ENCODE peak calls at places on chromosomes 11 and 22, in four cellular contexts. One of them, this sample, is unnamed.

GRCh38 chr11:84313830-84314359 is 1027.7 kb upstream of the CCDC90B start:
- DNase-seq in HepG2: no peak
- DNase-seq in H1: no peak
- DNase-seq in GM12878: no peak
- DNase-seq in this sample: no peak

GRCh38 chr11:27698872-27699241 is 1.4 kb downstream of the BDNF start:
- DNase-seq in H1: peak; percentile 83
- DNase-seq in HepG2: peak; percentile 43
- DNase-seq in GM12878: peak; percentile 23
- DNase-seq in this sample: peak; percentile 82

GRCh38 chr11:976431-977160 is 50.9 kb downstream of the AP2A2 start:
- DNase-seq in H1: no peak
- DNase-seq in HepG2: no peak
- DNase-seq in GM12878: no peak
- DNase-seq in this sample: no peak

GRCh38 chr11:69155302-69156198 is at the start of gene SMIM38:
- DNase-seq in GM12878: peak; percentile 47
- DNase-seq in H1: no peak
- DNase-seq in HepG2: no peak
- DNase-seq in this sample: no peak

GRCh38 chr22:28988455-28988854 is 73.2 kb downstream of the C22orf31 start:
- DNase-seq in HepG2: no peak
- DNase-seq in GM12878: no peak
- DNase-seq in H1: no peak
- DNase-seq in this sample: no peak

GRCh38 chr11:11849127-11849746 is 7.5 kb downstream of the USP47 start:
- DNase-seq in HepG2: peak; percentile 60
- DNase-seq in H1: no peak
- DNase-seq in GM12878: peak; percentile 38
- DNase-seq in this sample: peak; percentile 45

GRCh38 chr11:2444301-2445106 is at the start of the genes KCNQ1 and TRPM5:
- DNase-seq in GM12878: no peak
- DNase-seq in H1: no peak
- DNase-seq in HepG2: no peak
- DNase-seq in this sample: peak; percentile 83

GRCh38 chr11:16820324-16821092 is 82.1 kb downstream of the C11orf58 start:
- DNase-seq in HepG2: peak; percentile 62
- DNase-seq in H1: peak; percentile 91
- DNase-seq in GM12878: peak; percentile 42
- DNase-seq in this sample: peak; percentile 78

GRCh38 chr11:119381186-119381988 is at the start of gene USP2:
- DNase-seq in GM12878: peak; percentile 48
- DNase-seq in HepG2: peak; percentile 93
- DNase-seq in H1: no peak
- DNase-seq in this sample: peak; percentile 96

GRCh38 chr22:49544286-49544685 is 283.4 kb downstream of the BRD1 start:
- DNase-seq in GM12878: no peak
- DNase-seq in H1: no peak
- DNase-seq in HepG2: no peak
- DNase-seq in this sample: no peak

GRCh38 chr11:64644348-64645242 is 53.6 kb downstream of the SLC22A12 start:
- DNase-seq in HepG2: no peak
- DNase-seq in H1: no peak
- DNase-seq in GM12878: no peak
- DNase-seq in this sample: peak; percentile 57

GRCh38 chr11:8231979-8232378 is 31.7 kb downstream of the LMO1 start:
- DNase-seq in HepG2: no peak
- DNase-seq in H1: no peak
- DNase-seq in GM12878: no peak
- DNase-seq in this sample: no peak

GRCh38 chr11:3083321-3083720 is 26.1 kb upstream of the CARS1 start:
- DNase-seq in H1: no peak
- DNase-seq in GM12878: no peak
- DNase-seq in HepG2: no peak
- DNase-seq in this sample: no peak

GRCh38 chr11:61052182-61052972 is 49.9 kb upstream of the CD5 start:
- DNase-seq in H1: no peak
- DNase-seq in GM12878: no peak
- DNase-seq in HepG2: no peak
- DNase-seq in this sample: no peak

GRCh38 chr11:75031771-75032549 is 43.2 kb downstream of the NEU3 start:
- DNase-seq in HepG2: peak; percentile 65
- DNase-seq in H1: peak; percentile 39
- DNase-seq in GM12878: no peak
- DNase-seq in this sample: peak; percentile 79

GRCh38 chr11:35529971-35530495 is 4.6 kb upstream of the PAMR1 start:
- DNase-seq in HepG2: no peak
- DNase-seq in H1: no peak
- DNase-seq in GM12878: no peak
- DNase-seq in this sample: no peak

GRCh38 chr22:24937114-24937513 is 9.4 kb downstream of the LHFPL7 start:
- DNase-seq in HepG2: peak; percentile 24
- DNase-seq in GM12878: no peak
- DNase-seq in H1: no peak
- DNase-seq in this sample: peak; percentile 57

GRCh38 chr11:34343686-34344085 is 14.1 kb downstream of the ABTB2 start:
- DNase-seq in H1: no peak
- DNase-seq in HepG2: no peak
- DNase-seq in GM12878: no peak
- DNase-seq in this sample: no peak

DNA sequence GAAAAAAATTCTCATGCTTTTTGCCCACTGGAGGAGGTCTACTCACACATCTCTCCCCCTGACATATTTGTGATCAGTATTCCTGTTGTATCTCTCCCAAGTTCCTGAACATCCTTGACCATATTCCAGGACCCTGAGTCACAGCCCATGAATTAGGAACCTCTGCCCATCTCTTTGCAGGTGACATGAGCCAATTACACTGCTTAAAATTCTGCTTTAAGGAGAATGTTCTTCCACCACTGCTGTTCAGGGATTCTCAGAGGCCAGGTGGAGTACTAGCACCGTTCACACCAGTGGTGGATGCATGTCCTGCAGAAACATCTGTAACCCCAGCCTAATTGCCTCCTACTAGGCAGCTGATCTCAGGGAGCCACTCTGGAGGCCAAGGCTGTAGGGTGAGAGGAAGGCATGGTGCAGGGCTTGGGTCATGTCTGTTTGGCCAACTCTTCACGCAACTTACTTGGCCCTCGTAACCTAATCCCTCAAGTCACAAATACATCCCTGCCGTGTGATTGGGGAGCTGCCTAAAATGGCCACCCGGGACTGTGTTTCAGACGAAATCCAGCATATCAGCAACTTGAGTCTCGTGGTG is 104.8 kb downstream of the GGTLC2 start:
- DNase-seq in GM12878: no peak
- DNase-seq in H1: no peak
- DNase-seq in HepG2: no peak
- DNase-seq in this sample: no peak
- TF ChIP-seq SUZ12 in GM12878: no peak
- TF ChIP-seq SUZ12 in H1: no peak
- TF ChIP-seq SUZ12 in HepG2: no peak
- TF ChIP-seq SUZ12 in this sample: no peak

DNA sequence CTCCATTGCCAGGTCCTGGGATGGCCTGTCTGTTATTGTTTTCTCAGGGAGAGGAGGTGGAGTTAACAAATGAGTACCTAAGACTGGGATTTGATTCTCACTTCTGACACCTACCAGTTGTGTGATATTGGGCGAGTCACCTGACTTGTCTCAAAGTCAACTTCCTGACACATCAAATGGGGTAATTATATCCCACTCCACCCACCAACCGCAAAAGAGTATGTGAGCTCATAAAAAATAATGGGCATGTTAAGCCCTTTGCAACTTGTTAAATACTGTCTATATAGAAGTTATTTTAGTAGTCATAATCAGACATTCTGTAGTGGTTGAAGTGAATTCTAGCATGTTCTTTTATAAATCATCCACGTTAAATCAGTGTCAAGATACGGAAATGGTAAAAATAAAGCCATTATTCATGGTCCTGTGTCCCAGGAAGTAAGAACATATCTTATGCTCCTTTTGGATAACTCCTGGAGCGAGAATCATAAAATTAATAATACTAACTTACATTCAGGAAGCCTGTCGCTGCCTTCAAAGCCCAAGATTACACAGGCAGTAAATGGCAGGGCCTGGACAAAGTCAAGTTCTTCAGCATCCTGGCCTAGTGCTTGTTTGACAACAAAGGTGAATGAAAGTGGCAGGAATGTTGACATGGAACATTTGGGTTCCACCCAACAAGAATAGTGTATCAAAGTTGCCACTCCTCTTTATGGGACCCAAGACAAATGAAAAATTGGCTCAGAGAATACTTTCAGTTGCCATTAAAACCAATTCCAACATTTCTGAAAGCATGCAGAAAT is 54.3 kb downstream of the SYTL2 start:
- DNase-seq in HepG2: no peak
- DNase-seq in H1: no peak
- DNase-seq in GM12878: no peak
- DNase-seq in this sample: no peak
- TF ChIP-seq SP1 in HepG2: no peak
- TF ChIP-seq SP1 in H1: no peak
- TF ChIP-seq SP1 in GM12878: no peak
- TF ChIP-seq SP1 in this sample: no peak

GRCh38 chr11:101362643-101363042 is 221.2 kb downstream of the TRPC6 start:
- DNase-seq in H1: no peak
- DNase-seq in GM12878: no peak
- DNase-seq in HepG2: no peak
- DNase-seq in this sample: no peak

GRCh38 chr11:101354801-101355200 is 225.2 kb upstream of the PGR start:
- DNase-seq in HepG2: no peak
- DNase-seq in GM12878: no peak
- DNase-seq in H1: no peak
- DNase-seq in this sample: no peak

GRCh38 chr11:101357771-101358170 is 226.0 kb downstream of the TRPC6 start:
- DNase-seq in HepG2: no peak
- DNase-seq in GM12878: no peak
- DNase-seq in H1: no peak
- DNase-seq in this sample: no peak
- TF ChIP-seq SUZ12 in HepG2: no peak
- TF ChIP-seq SUZ12 in GM12878: no peak
- TF ChIP-seq SUZ12 in H1: no peak
- TF ChIP-seq SUZ12 in this sample: no peak

GRCh38 chr11:111586305-111586915 is 15.8 kb upstream of the SIK2 start:
- DNase-seq in GM12878: no peak
- DNase-seq in H1: no peak
- DNase-seq in HepG2: peak; percentile 51
- DNase-seq in this sample: peak; percentile 32
- TF ChIP-seq SP1 in GM12878: no peak
- TF ChIP-seq SP1 in H1: no peak
- TF ChIP-seq SP1 in HepG2: no peak
- TF ChIP-seq SP1 in this sample: no peak

DNA sequence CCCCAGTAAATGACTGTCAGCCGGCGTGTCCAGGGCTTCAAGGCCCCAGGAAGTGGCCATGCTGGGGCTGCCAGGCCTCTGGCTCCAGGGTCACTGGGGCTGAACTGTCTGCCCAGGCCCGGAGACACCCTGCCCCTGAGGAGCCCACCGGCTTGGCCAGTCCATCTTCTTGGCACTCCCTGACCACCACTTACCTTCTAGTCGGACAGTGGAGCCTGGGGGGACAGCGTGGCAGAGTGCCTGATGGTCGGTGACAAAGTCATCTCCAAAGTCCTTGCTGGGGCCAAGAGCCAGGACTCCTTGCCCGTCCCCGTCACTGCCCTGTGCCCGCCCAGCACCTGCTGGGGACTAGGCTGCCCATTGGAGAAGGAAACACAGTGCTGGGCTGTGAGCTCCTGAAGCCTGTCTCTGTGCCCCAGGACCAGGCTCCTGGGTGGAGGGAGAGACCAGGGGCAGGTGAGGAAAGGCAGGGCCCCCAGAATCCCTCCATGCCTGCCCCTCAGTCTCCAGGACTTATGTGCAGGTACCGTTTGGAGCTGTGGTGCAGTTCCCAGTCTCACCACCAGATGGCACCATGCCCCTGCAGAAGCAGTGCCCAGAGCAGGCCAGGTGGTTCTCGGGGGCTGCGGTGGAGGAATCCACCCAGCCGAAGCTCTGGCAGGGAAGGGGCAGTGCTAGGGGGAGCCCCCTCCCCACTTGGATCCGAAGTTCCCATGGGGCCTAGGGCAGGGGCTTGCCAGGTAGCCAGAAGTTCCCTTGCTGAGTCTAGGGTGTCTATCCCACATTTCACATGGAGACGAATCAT is 6.0 kb upstream of the CCDC188 start:
- DNase-seq in HepG2: peak; percentile 42
- DNase-seq in GM12878: peak; percentile 17
- DNase-seq in H1: peak; percentile 79
- DNase-seq in this sample: peak; percentile 94
- TF ChIP-seq SUZ12 in HepG2: no peak
- TF ChIP-seq SUZ12 in GM12878: no peak
- TF ChIP-seq SUZ12 in H1: no peak
- TF ChIP-seq SUZ12 in this sample: no peak

This sample was measured in HEK293T.